ENCODE peak calls at places on chromosome 14, in six cellular contexts. H is GM13977; O is CD4-positive, alpha-beta T cell; L is cardiac muscle cell; N is fibroblast of pulmonary artery; X is cardiac fibroblast. S is an unnamed sample.
A peak's percentile ranks its signal among the peaks of the same experiment; 100 is the strongest.

GRCh38 chr14:23933706-23934105 is 19.9 kb upstream of the DHRS4 start:
- DNase-seq in L (no peak), O (no peak), H (no peak), X (no peak), N (no peak), S (no peak)

GRCh38 chr14:55731881-55732498 is 152.0 kb downstream of the KTN1 start:
- DNase-seq in X (peak; percentile 57), L (peak; percentile 47), O (peak; percentile 41), H (peak; percentile 18), N (peak; percentile 64), S (peak; percentile 62)

GRCh38 chr14:20356422-20356821 is 13.0 kb downstream of the PARP2 start:
- DNase-seq in X (peak; percentile 12), N (no peak), O (no peak), H (no peak), L (no peak), S (no peak)

GRCh38 chr14:85439696-85440328 is 90.1 kb upstream of the FLRT2 start:
- DNase-seq in X (peak; percentile 50), O (no peak), H (no peak), N (peak; percentile 59), L (peak; percentile 52), S (no peak)

GRCh38 chr14:63421226-63421625 is 102.5 kb upstream of the GPHB5 start:
- DNase-seq in N (no peak), O (no peak), H (no peak), L (no peak), X (no peak), S (no peak)

GRCh38 chr14:35349496-35349895 is 55.1 kb downstream of the NFKBIA start:
- DNase-seq in H (no peak), N (no peak), X (no peak), O (no peak), L (no peak), S (no peak)

GRCh38 chr14:101962503-101962874 is 1.9 kb upstream of the DYNC1H1 start:
- DNase-seq in O (no peak), X (peak; percentile 93), H (no peak), L (no peak), N (peak; percentile 87), S (peak; percentile 74)

GRCh38 chr14:55107766-55108554 is 21.1 kb upstream of the LGALS3 start:
- DNase-seq in N (peak; percentile 99), H (peak; percentile 71), O (peak; percentile 22), X (peak; percentile 98), L (no peak), S (peak; percentile 80)

GRCh38 chr14:52961060-52961639 is 10.3 kb upstream of the FERMT2 start:
- DNase-seq in H (peak; percentile 73), X (peak; percentile 82), O (peak; percentile 38), N (peak; percentile 84), L (peak; percentile 82), S (peak; percentile 62)

GRCh38 chr14:65164068-65164824 is 61.9 kb upstream of the MAX start:
- DNase-seq in O (peak; percentile 22), L (peak; percentile 61), H (peak; percentile 44), X (peak; percentile 77), N (peak; percentile 74), S (no peak)

GRCh38 chr14:47208434-47208833 is 467.0 kb downstream of the MDGA2 start:
- DNase-seq in N (no peak), X (no peak), H (no peak), O (no peak), L (no peak), S (no peak)

GRCh38 chr14:38420045-38420444 is 164.2 kb upstream of the CLEC14A start:
- DNase-seq in H (no peak), N (peak; percentile 51), O (no peak), X (peak; percentile 53), L (no peak), S (no peak)

GRCh38 chr14:58401587-58401986 is 5.9 kb downstream of the TOMM20L start:
- DNase-seq in H (no peak), O (no peak), X (no peak), L (no peak), N (no peak), S (no peak)
- TF ChIP-seq CTCF in H (peak; percentile 7), O (no peak), X (no peak), L (no peak), N (no peak), S (no peak)

GRCh38 chr14:68557648-68558047 is 235.2 kb downstream of the ZFP36L1 start:
- DNase-seq in O (no peak), L (no peak), H (no peak), X (no peak), N (no peak), S (no peak)
- TF ChIP-seq CTCF in O (no peak), L (no peak), H (no peak), X (no peak), N (no peak), S (no peak)

GRCh38 chr14:77026930-77027537 is 1.5 kb downstream of the IRF2BPL start:
- DNase-seq in N (peak; percentile 58), H (peak; percentile 78), L (peak; percentile 63), O (peak; percentile 54), X (peak; percentile 63), S (peak; percentile 54)
- TF ChIP-seq CTCF in N (no peak), H (peak; percentile 22), L (no peak), O (no peak), X (no peak), S (peak; percentile 14)

DNA sequence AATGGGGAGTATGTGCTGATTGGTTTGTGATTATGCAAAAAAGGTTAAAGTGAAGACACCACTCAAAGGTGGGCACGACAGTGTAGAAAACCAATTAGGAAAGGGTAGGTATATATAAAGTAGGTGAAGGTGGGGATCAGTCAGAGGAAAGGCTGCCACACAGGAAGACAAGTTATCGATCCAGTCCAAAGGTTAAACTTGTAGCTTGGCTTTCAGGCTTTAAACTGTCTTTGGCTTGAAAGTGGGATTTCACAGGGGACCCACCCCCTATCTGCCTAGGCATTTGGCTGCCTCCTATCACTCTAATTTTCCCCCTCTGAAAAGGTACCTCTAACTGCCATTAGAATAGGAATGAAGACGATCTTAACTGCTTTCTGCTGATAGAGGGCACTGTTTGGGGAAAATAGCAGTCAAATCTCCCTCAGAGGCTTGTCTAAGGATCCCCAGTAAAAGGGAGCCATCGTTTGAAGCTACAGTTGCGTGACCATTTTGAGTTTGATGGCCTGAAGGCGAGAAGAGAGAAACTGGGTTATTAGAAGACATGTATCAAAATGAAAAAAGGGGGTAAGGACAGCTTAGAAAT is 250.2 kb downstream of the GPHN start:
- DNase-seq in O (no peak), L (no peak), H (no peak), X (no peak), N (no peak), S (no peak)
- TF ChIP-seq CTCF in O (no peak), L (no peak), H (no peak), X (no peak), N (peak; percentile 7), S (no peak)

GRCh38 chr14:71776463-71777359 is 155.5 kb upstream of the RGS6 start:
- DNase-seq in H (no peak), X (peak; percentile 6), O (no peak), L (no peak), N (peak; percentile 10), S (no peak)
- TF ChIP-seq CTCF in H (no peak), X (no peak), O (no peak), L (no peak), N (no peak), S (no peak)

GRCh38 chr14:100144996-100145646 is 14.3 kb downstream of the DEGS2 start:
- DNase-seq in L (no peak), N (no peak), X (no peak), H (no peak), O (no peak), S (peak; percentile 84)

GRCh38 chr14:100146548-100147091 is 12.8 kb downstream of the DEGS2 start:
- DNase-seq in H (no peak), N (no peak), L (no peak), O (no peak), X (no peak), S (no peak)

GRCh38 chr14:100147181-100147631 is 12.2 kb downstream of the DEGS2 start:
- DNase-seq in N (no peak), X (no peak), H (no peak), L (no peak), O (peak; percentile 52), S (no peak)

GRCh38 chr14:100144645-100144995 is 14.8 kb downstream of the DEGS2 start:
- DNase-seq in N (no peak), H (no peak), L (no peak), O (no peak), X (no peak), S (no peak)

GRCh38 chr14:100145682-100146464 is 13.6 kb downstream of the DEGS2 start:
- DNase-seq in L (no peak), H (no peak), N (no peak), X (no peak), O (no peak), S (no peak)
- TF ChIP-seq CTCF in L (no peak), H (no peak), N (no peak), X (no peak), O (no peak), S (no peak)

S was measured in stomach.